ENCODE peak calls at places on chromosome 13, in four cellular contexts. Y is ovary, U is Peyer's patch, J is lower leg skin. Z is an unnamed sample.

GRCh38 chr13:38787550-38787949 is 100.7 kb downstream of the FREM2 start:
- DNase-seq in Y (no peak), U (no peak), J (no peak), Z (no peak)

GRCh38 chr13:100887729-100888151 is 213.1 kb upstream of the TMTC4 start:
- DNase-seq in Y (no peak), U (no peak), J (no peak), Z (no peak)

GRCh38 chr13:62767473-62767872 is 1351.8 kb upstream of the PCDH20 start:
- DNase-seq in Y (no peak), U (no peak), J (no peak), Z (no peak)

GRCh38 chr13:45954861-45955595 is 97.5 kb downstream of the ZC3H13 start:
- DNase-seq in Y (no peak), U (no peak), J (no peak), Z (no peak)

GRCh38 chr13:95002968-95003813 is 290.8 kb upstream of the SOX21 start:
- DNase-seq in Y (peak; percentile 34), U (no peak), J (no peak), Z (no peak)

GRCh38 chr13:98310485-98311199 is 133.6 kb upstream of the RNF113B start:
- DNase-seq in Y (no peak), U (no peak), J (no peak), Z (no peak)

GRCh38 chr13:107367258-107367657 is 799.3 kb upstream of the ARGLU1 start:
- DNase-seq in Y (no peak), U (no peak), J (no peak), Z (no peak)

GRCh38 chr13:86563308-86563707 is 764.1 kb upstream of the SLITRK6 start:
- DNase-seq in Y (no peak), U (no peak), J (no peak), Z (no peak)

DNA sequence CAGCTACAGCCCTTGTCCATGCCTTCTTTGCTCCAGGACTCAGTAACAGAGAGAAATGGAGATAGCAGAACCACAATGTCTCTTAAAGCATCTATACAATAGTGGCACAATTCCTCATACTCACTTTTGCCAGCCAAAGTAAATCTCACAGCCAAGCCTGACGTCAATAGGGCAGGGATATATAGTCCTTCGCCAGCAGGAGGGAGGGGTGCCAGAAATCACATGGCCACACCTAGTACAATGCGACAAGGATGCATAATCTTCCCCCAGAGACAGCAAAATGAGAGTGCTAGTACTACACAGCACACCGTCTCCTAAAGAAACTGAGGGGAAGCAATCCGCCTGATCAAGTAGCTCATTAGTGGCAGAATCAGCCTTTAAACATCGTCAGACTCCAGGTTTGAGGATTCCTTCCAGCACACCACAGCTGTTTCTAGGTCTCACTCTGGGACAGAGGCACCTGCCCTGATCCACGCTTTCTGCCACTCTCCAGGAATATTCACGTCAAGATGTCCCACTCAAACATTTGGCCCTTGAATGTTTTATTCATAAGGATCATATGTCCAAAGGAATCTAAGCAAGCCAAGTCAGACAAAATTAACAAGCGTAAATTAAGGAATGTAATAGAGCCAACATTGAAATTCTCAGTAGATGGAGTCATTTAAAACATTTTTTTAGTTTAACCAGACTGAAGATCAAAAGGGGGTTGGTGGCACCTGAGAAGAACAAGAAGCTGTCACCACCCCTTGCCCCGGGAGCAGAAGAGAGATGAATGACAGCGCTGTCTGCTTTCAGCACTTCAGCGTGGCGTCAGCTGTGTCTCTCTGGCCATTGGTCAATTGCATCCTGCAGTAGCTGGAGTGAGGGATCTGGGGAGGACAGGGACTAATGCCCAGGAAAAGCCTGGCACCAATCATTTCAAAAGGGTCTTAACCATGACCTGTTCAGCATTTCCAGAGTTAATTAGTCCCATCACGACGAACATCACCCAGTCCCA is 63.6 kb upstream of the SERP2 start:
- DNase-seq in Y (no peak), U (no peak), J (no peak), Z (no peak)
- TF ChIP-seq POLR2A in Y (no peak), U (no peak), J (no peak), Z (no peak)

GRCh38 chr13:37539176-37539575 is 59.4 kb downstream of the POSTN start:
- DNase-seq in Y (no peak), U (no peak), J (no peak), Z (no peak)

GRCh38 chr13:37531054-37531453 is 67.5 kb downstream of the POSTN start:
- DNase-seq in Y (no peak), U (no peak), J (no peak), Z (no peak)

GRCh38 chr13:37534181-37534580 is 64.4 kb downstream of the POSTN start:
- DNase-seq in Y (no peak), U (no peak), J (no peak), Z (no peak)
- TF ChIP-seq POLR2A in Y (no peak), U (no peak), J (no peak), Z (no peak)

DNA sequence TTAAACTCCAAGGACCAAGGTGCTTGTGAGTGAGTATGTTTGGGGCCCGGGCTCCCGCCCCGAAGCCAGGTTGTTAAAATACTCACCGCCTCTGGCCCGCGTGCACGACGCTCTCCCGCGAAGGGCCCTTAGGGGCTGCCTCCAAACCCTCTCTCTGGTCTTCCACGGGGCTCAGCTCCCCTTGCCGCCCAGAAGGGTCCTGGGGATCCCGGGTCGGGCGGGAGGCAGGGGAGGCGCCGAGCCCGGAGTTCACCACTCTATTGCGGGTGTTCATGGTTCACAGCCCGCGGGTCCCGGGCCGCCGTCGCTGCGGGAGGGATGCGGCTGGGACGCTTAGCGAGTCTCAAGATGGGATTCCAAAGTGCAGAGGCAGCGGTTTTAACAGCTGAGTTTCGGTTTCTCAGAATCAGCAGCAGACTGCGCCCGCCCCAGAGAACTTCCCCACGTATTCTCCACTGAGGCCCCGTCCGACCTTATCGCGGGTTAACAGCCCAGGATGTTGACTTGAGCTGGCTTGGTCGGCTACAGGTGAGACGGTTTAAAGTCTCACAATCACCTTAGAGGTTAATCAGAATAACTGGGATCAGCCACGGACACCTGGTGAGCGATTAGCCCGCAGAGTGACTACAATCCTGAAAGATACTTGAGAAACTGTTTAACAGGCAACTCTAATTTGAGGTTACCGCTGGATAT is at the start of gene EPSTI1:
- DNase-seq in Y (peak; percentile 75), U (peak; percentile 81), J (peak; percentile 92), Z (peak; percentile 75)
- TF ChIP-seq POLR2A in Y (no peak), U (peak; percentile 50), J (no peak), Z (peak; percentile 35)

GRCh38 chr13:113586661-113587479 is 2.3 kb downstream of the TFDP1 start:
- DNase-seq in Y (peak; percentile 25), U (no peak), J (peak; percentile 80), Z (peak; percentile 35)

GRCh38 chr13:113582841-113583631 is 1.5 kb upstream of the TFDP1 start:
- DNase-seq in Y (peak; percentile 28), U (no peak), J (peak; percentile 71), Z (peak; percentile 38)

GRCh38 chr13:113585828-113586355 is 1.3 kb downstream of the TFDP1 start:
- DNase-seq in Y (peak; percentile 23), U (no peak), J (peak; percentile 67), Z (peak; percentile 39)

GRCh38 chr13:113584205-113584869 is at the start of gene TFDP1:
- DNase-seq in Y (peak; percentile 84), U (peak; percentile 39), J (peak; percentile 83), Z (peak; percentile 79)

DNA sequence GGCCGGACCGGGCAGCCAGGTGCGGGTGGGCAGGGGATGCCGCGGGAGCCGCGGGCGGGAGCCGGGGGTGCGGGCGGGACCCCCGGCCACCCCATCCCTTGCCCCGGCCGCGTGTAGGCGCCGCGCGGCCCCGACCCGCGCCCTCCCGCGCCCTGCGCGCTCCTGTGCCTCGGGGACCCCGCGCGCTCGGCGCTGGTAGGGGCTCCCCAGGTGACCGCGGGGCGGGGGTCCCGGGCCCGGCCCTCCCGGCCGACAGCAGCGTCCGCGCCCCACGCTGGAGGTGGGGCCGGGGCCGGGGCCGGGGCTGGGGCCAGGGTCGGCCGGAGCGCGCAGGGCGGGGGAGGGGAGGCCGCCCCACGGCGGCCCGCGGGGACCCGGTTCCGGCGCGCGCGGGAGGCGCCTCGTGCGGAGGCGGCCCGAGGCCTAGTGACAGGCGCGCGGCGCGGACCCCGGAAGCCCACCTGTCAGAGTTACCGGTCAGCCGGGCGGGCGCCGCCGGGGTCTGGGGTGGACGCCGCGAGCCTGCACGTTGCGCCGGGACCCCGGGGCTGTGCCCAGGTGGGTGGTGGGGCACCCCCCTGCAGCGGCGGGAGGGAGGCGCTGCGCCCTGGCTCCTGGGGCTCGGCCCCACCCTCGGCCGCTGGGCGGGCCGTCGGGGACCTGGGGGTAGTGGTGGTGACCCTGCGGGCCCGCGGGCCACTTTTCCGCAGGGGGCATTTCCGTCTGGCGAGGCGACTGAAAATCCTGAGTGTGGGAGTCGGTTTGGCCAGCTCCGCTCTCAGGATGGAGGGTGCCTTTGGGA is 518 bp downstream of the TFDP1 start:
- DNase-seq in Y (peak; percentile 44), U (no peak), J (peak; percentile 80), Z (peak; percentile 54)
- TF ChIP-seq POLR2A in Y (no peak), U (no peak), J (no peak), Z (no peak)

Z was measured in right lobe of liver.